ENCODE peak calls at places on chromosome 1, in seven cellular contexts. E, V, T, Z, C, X and J are unnamed samples.
A peak's percentile ranks its signal among the peaks of the same experiment; 100 is the strongest.

GRCh38 chr1:148434832-148435231 is 48.3 kb downstream of the PPIAL4G start:
- DNase-seq in E (no peak), V (no peak), T (no peak), Z (no peak), C (no peak), X (no peak), J (no peak)

GRCh38 chr1:47676311-47677054 is 238.6 kb downstream of the FOXD2 start:
- DNase-seq in E (no peak), V (no peak), T (no peak), Z (no peak), C (no peak), X (no peak), J (no peak)

GRCh38 chr1:235823684-235824083 is 43.0 kb downstream of the LYST start:
- DNase-seq in E (no peak), V (no peak), T (no peak), Z (no peak), C (no peak), X (no peak), J (no peak)

GRCh38 chr1:235601087-235601486 is 48.5 kb downstream of the GNG4 start:
- DNase-seq in E (no peak), V (peak; percentile 23), T (no peak), Z (no peak), C (no peak), X (no peak), J (no peak)

GRCh38 chr1:68196676-68197075 is 35.6 kb downstream of the WLS start:
- DNase-seq in E (no peak), V (no peak), T (no peak), Z (no peak), C (no peak), X (no peak), J (no peak)

GRCh38 chr1:246067432-246068021 is 439.6 kb downstream of the SMYD3 start:
- DNase-seq in E (peak; percentile 17), V (no peak), T (no peak), Z (no peak), C (no peak), X (no peak), J (no peak)

GRCh38 chr1:240683576-240683975 is 71.6 kb upstream of the GREM2 start:
- DNase-seq in E (peak; percentile 87), V (no peak), T (no peak), Z (no peak), C (no peak), X (no peak), J (no peak)

GRCh38 chr1:172903581-172904220 is 147.0 kb downstream of the TNFSF18 start:
- DNase-seq in E (no peak), V (no peak), T (peak; percentile 66), Z (no peak), C (no peak), X (no peak), J (no peak)

GRCh38 chr1:19436716-19437476 is 48.4 kb downstream of the CAPZB start:
- DNase-seq in E (no peak), V (peak; percentile 77), T (no peak), Z (no peak), C (no peak), X (peak; percentile 75), J (peak; percentile 72)

GRCh38 chr1:169999357-169999756 is 75.1 kb downstream of the KIFAP3 start:
- DNase-seq in E (peak; percentile 97), V (peak; percentile 60), T (peak; percentile 81), Z (no peak), C (peak; percentile 51), X (no peak), J (no peak)

GRCh38 chr1:233790662-233791371 is 113.7 kb upstream of the SLC35F3 start:
- DNase-seq in E (peak; percentile 37), V (peak; percentile 75), T (peak; percentile 50), Z (no peak), C (peak; percentile 39), X (no peak), J (no peak)

GRCh38 chr1:151934048-151934493 is 24.8 kb upstream of the THEM4 start:
- DNase-seq in E (no peak), V (peak; percentile 76), T (peak; percentile 67), Z (peak; percentile 10), C (no peak), X (no peak), J (no peak)

GRCh38 chr1:227779021-227779441 is 36.4 kb upstream of the PRSS38 start:
- DNase-seq in E (no peak), V (no peak), T (no peak), Z (no peak), C (no peak), X (peak; percentile 14), J (no peak)

GRCh38 chr1:84348240-84348555 is 46.7 kb downstream of the SAMD13 start:
- DNase-seq in E (no peak), V (peak; percentile 81), T (peak; percentile 38), Z (no peak), C (no peak), X (no peak), J (no peak)

GRCh38 chr1:208237241-208237640 is 6.9 kb downstream of the PLXNA2 start:
- DNase-seq in E (no peak), V (no peak), T (peak; percentile 44), Z (no peak), C (no peak), X (no peak), J (no peak)

GRCh38 chr1:207628776-207629175 is 16.2 kb upstream of the CR1L start:
- DNase-seq in E (peak; percentile 8), V (peak; percentile 23), T (no peak), Z (no peak), C (no peak), X (no peak), J (no peak)

GRCh38 chr1:167052389-167052788 is 37.8 kb downstream of the GPA33 start:
- DNase-seq in E (no peak), V (no peak), T (no peak), Z (no peak), C (no peak), X (no peak), J (no peak)

GRCh38 chr1:208247696-208248095 is 3.5 kb upstream of the PLXNA2 start:
- DNase-seq in E (no peak), V (no peak), T (no peak), Z (no peak), C (no peak), X (no peak), J (no peak)

GRCh38 chr1:234967121-234967520 is 161.5 kb downstream of the TOMM20 start:
- DNase-seq in E (no peak), V (no peak), T (no peak), Z (no peak), C (no peak), X (no peak), J (no peak)

GRCh38 chr1:234398849-234399381 is 25.7 kb downstream of the COA6 start:
- DNase-seq in E (peak; percentile 41), V (peak; percentile 39), T (peak; percentile 32), Z (no peak), C (no peak), X (no peak), J (peak; percentile 49)

GRCh38 chr1:1000357-1001056 is 610 bp upstream of the HES4 start:
- DNase-seq in E (peak; percentile 29), V (peak; percentile 94), T (peak; percentile 80), Z (peak; percentile 75), C (peak; percentile 60), X (peak; percentile 78), J (peak; percentile 81)

GRCh38 chr1:224493269-224493668 is 58.7 kb upstream of the WDR26 start:
- DNase-seq in E (no peak), V (no peak), T (no peak), Z (no peak), C (no peak), X (no peak), J (no peak)

GRCh38 chr1:201283836-201284553 is 689 bp downstream of the PKP1 start:
- DNase-seq in E (no peak), V (no peak), T (no peak), Z (no peak), C (no peak), X (no peak), J (no peak)

GRCh38 chr1:225891229-225891972 is 2.5 kb upstream of the LEFTY1 start:
- DNase-seq in E (no peak), V (no peak), T (no peak), Z (no peak), C (no peak), X (no peak), J (no peak)

GRCh38 chr1:67731322-67731721 is 46.3 kb downstream of the GADD45A start:
- DNase-seq in E (no peak), V (no peak), T (no peak), Z (no peak), C (no peak), X (no peak), J (no peak)

GRCh38 chr1:1330366-1331067 is 563 bp upstream of the TAS1R3 start:
- DNase-seq in E (no peak), V (no peak), T (no peak), Z (no peak), C (no peak), X (no peak), J (no peak)

GRCh38 chr1:6105763-6106162 is 60.1 kb downstream of the KCNAB2 start:
- DNase-seq in E (no peak), V (no peak), T (no peak), Z (no peak), C (no peak), X (no peak), J (no peak)
- TF ChIP-seq CTCF in E (no peak), V (no peak), T (no peak), Z (no peak), C (no peak), X (no peak), J (no peak)

GRCh38 chr1:209611771-209612570 is 28.5 kb downstream of the CAMK1G start:
- DNase-seq in E (no peak), V (no peak), T (no peak), Z (no peak), C (no peak), X (no peak), J (no peak)
- TF ChIP-seq CTCF in E (no peak), V (no peak), T (no peak), Z (no peak), C (no peak), X (no peak), J (no peak)

GRCh38 chr1:88302843-88303486 is 381.1 kb upstream of the PKN2 start:
- DNase-seq in E (no peak), V (peak; percentile 56), T (peak; percentile 50), Z (no peak), C (peak; percentile 32), X (no peak), J (no peak)
- TF ChIP-seq CTCF in E (peak; percentile 27), V (peak; percentile 21), T (peak; percentile 42), Z (no peak), C (peak; percentile 62), X (peak; percentile 34), J (no peak)

GRCh38 chr1:205741681-205742080 is 8.3 kb downstream of the NUCKS1 start:
- DNase-seq in E (no peak), V (no peak), T (no peak), Z (no peak), C (no peak), X (no peak), J (no peak)

GRCh38 chr1:205743977-205744376 is 6.0 kb downstream of the NUCKS1 start:
- DNase-seq in E (no peak), V (no peak), T (no peak), Z (no peak), C (no peak), X (no peak), J (no peak)

GRCh38 chr1:205748398-205749093 is 1.4 kb downstream of the NUCKS1 start:
- DNase-seq in E (peak; percentile 38), V (peak; percentile 92), T (peak; percentile 54), Z (no peak), C (peak; percentile 37), X (no peak), J (no peak)

GRCh38 chr1:205746757-205747412 is 3.1 kb downstream of the NUCKS1 start:
- DNase-seq in E (no peak), V (no peak), T (no peak), Z (no peak), C (no peak), X (no peak), J (no peak)

GRCh38 chr1:205744403-205744802 is 5.6 kb downstream of the NUCKS1 start:
- DNase-seq in E (no peak), V (no peak), T (no peak), Z (no peak), C (no peak), X (no peak), J (no peak)
- TF ChIP-seq CTCF in E (no peak), V (no peak), T (no peak), Z (no peak), C (no peak), X (no peak), J (no peak)